ENCODE peak calls at places on chromosome 15, in four cellular contexts. Q, T, F and K are unnamed samples.

GRCh38 chr15:32927124-32927523 is 209.3 kb downstream of the GREM1 start:
- DNase-seq in F (no peak), T (no peak), Q (no peak), K (no peak)

GRCh38 chr15:77993374-77993911 is 84.1 kb downstream of the TBC1D2B start:
- DNase-seq in T (no peak), F (no peak), Q (no peak), K (no peak)

GRCh38 chr15:45138814-45139765 is 9.3 kb downstream of the DUOX1 start:
- DNase-seq in T (no peak), Q (no peak), F (no peak), K (no peak)

GRCh38 chr15:62797171-62797570 is 245.4 kb upstream of the TPM1 start:
- DNase-seq in T (no peak), F (no peak), Q (no peak), K (no peak)

GRCh38 chr15:92907229-92907628 is 7.1 kb downstream of the CHD2 start:
- DNase-seq in T (no peak), Q (no peak), F (no peak), K (no peak)

GRCh38 chr15:83166830-83167229 is 40.8 kb downstream of the HDGFL3 start:
- DNase-seq in T (no peak), Q (no peak), F (no peak), K (no peak)

GRCh38 chr15:84046064-84046637 is 189.4 kb upstream of the GOLGA6L4 start:
- DNase-seq in T (no peak), F (no peak), Q (no peak), K (no peak)

GRCh38 chr15:83838763-83839162 is 184.8 kb downstream of the ADAMTSL3 start:
- DNase-seq in T (no peak), Q (no peak), F (no peak), K (no peak)

GRCh38 chr15:51203797-51204196 is 109.1 kb upstream of the TNFAIP8L3 start:
- DNase-seq in F (no peak), Q (no peak), T (no peak), K (no peak)

GRCh38 chr15:100108346-100108745 is 233.4 kb downstream of the ADAMTS17 start:
- DNase-seq in T (no peak), F (no peak), Q (peak; percentile 9), K (no peak)

GRCh38 chr15:62391565-62392262 is 226.6 kb upstream of the C2CD4B start:
- DNase-seq in F (peak; percentile 6), Q (peak; percentile 58), T (peak; percentile 60), K (peak; percentile 14)

GRCh38 chr15:68348064-68348463 is 70.5 kb downstream of the FEM1B start:
- DNase-seq in Q (no peak), T (no peak), F (no peak), K (no peak)

GRCh38 chr15:40511093-40511471 is 40.3 kb downstream of the CHST14 start:
- DNase-seq in Q (no peak), T (peak; percentile 14), F (peak; percentile 2), K (no peak)

GRCh38 chr15:78461171-78461881 is 23.3 kb downstream of the IREB2 start:
- DNase-seq in Q (no peak), T (no peak), F (peak; percentile 8), K (no peak)

GRCh38 chr15:77329202-77329601 is 90.7 kb downstream of the PEAK1 start:
- DNase-seq in Q (no peak), T (no peak), F (no peak), K (no peak)

GRCh38 chr15:90037510-90037860 is 36.4 kb downstream of the ZNF710 start:
- DNase-seq in T (no peak), F (no peak), Q (no peak), K (no peak)

GRCh38 chr15:77421370-77421700 is 647 bp downstream of the HMG20A start:
- DNase-seq in Q (no peak), T (peak; percentile 26), F (no peak), K (no peak)

GRCh38 chr15:63998489-63998888 is 47.8 kb downstream of the DAPK2 start:
- DNase-seq in Q (no peak), T (no peak), F (no peak), K (no peak)

GRCh38 chr15:40047413-40048154 is 8.6 kb upstream of the SRP14 start:
- DNase-seq in F (peak; percentile 47), Q (no peak), T (peak; percentile 46), K (peak; percentile 28)

GRCh38 chr15:84772467-84772866 is 24.1 kb downstream of the ZNF592 start:
- DNase-seq in T (no peak), F (no peak), Q (no peak), K (no peak)

GRCh38 chr15:84747423-84748273 is 744 bp upstream of the ZNF592 start:
- DNase-seq in T (peak; percentile 78), F (peak; percentile 69), Q (peak; percentile 72), K (peak; percentile 65)

GRCh38 chr15:25402342-25402741 is 36.5 kb downstream of the UBE3A start:
- DNase-seq in T (no peak), Q (no peak), F (no peak), K (no peak)
- H3K9me3 ChIP-seq in T (no peaks in the 10 kb centered on the region), Q (no peaks in the 10 kb centered on the region), F (no peaks in the 10 kb centered on the region), K (no peaks in the 10 kb centered on the region)

GRCh38 chr15:25066708-25067107 is 111.9 kb downstream of the SNRPN start:
- DNase-seq in F (no peak), Q (no peak), T (no peak), K (no peak)

GRCh38 chr15:25070357-25070963 is 115.7 kb downstream of the SNRPN start:
- DNase-seq in Q (no peak), F (no peak), T (no peak), K (no peak)

GRCh38 chr15:25065876-25066275 is 111.1 kb downstream of the SNRPN start:
- DNase-seq in T (no peak), F (no peak), Q (no peak), K (no peak)

GRCh38 chr15:25067725-25068309 is 113.0 kb downstream of the SNRPN start:
- DNase-seq in F (no peak), Q (no peak), T (no peak), K (no peak)

GRCh38 chr15:25068696-25069095 is 113.9 kb downstream of the SNRPN start:
- DNase-seq in T (no peak), Q (no peak), F (no peak), K (no peak)
- H3K9me3 ChIP-seq in T (peaks cover 100% of the 10 kb centered on the region), Q (no peaks in the 10 kb centered on the region), F (peaks cover 100% of the 10 kb centered on the region), K (peaks cover 66% of the 10 kb centered on the region)

DNA sequence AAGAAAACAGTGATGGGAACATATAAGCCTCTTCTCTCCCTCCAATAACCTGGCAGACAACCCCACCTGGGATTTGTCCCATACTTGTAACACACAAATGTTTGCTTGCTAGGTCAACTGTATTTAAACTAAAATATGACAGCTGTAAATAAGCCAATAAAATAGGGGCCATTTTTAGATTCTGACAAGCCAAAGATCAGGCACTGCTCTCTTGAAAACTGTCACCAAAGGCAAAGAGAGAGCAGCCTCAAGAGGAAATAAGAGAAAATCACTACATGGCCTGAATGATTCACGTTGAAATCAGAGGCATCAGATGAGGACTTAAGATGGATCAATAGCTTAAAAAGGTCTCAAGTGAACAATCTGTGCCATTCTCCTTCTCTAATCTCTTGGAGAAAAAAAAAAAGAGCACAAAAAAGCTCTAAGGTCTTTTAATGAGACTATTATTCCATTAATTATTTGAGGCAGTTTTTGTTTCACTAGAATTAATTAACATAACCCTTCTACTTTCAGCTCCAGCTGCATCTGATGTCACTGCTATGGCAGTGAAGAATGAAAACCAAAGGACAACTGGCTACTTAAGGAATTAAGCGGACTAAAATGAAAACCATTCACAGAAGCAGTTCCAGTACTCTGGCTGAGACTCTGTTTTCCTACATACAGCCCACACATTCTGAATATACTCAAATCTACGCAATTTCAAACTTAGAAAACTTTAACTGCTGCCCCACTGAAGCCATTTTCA is 19.0 kb downstream of the MYO5A start:
- DNase-seq in Q (no peak), T (no peak), F (no peak), K (no peak)
- H3K9me3 ChIP-seq in Q (no peaks in the 10 kb centered on the region), T (no peaks in the 10 kb centered on the region), F (no peaks in the 10 kb centered on the region), K (no peaks in the 10 kb centered on the region)

GRCh38 chr15:87715252-87715651 is 541.3 kb downstream of the NTRK3 start:
- DNase-seq in T (no peak), F (no peak), Q (no peak), K (no peak)

GRCh38 chr15:87712211-87712610 is 544.3 kb downstream of the NTRK3 start:
- DNase-seq in F (no peak), T (no peak), Q (peak; percentile 41), K (no peak)

GRCh38 chr15:87716422-87716821 is 540.1 kb downstream of the NTRK3 start:
- DNase-seq in Q (no peak), F (no peak), T (no peak), K (no peak)

GRCh38 chr15:87711011-87711410 is 545.5 kb downstream of the NTRK3 start:
- DNase-seq in F (no peak), Q (no peak), T (no peak), K (no peak)

GRCh38 chr15:87713405-87713995 is 543.0 kb downstream of the NTRK3 start:
- DNase-seq in Q (no peak), T (no peak), F (no peak), K (no peak)
- H3K9me3 ChIP-seq in Q (no peaks in the 10 kb centered on the region), T (no peaks in the 10 kb centered on the region), F (no peaks in the 10 kb centered on the region), K (no peaks in the 10 kb centered on the region)

DNA sequence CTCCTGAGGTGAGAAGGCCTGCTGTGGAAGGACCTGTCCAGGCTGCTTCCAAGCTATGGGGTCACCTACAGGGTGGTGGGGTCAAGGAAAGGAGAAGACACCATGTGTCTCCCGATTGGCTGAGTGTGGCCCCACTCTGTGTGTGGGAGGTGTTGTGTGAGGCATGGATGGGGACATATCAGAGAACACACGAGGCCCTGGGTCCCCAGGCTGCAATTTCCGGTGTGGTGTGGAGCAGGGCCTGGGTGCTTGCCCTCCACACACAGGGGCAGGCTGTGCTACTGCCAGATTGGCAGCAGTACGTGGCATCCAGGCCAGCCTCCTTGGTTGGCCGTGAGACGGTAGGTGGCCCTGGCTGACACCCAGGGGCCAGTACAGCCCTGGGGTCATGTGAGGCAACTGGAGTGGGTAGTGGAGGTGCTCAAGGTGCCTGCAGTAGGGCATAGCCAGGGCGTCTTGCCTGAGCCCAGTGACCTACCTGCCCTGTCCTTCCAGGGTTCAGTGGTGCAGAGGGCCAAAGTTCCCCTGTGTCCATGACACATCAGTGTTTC is 233.8 kb downstream of the SNRPN start:
- DNase-seq in Q (no peak), T (no peak), F (no peak), K (no peak)
- H3K9me3 ChIP-seq in Q (no peaks in the 10 kb centered on the region), T (peaks cover 12% of the 10 kb centered on the region), F (peaks cover 8% of the 10 kb centered on the region), K (no peaks in the 10 kb centered on the region)

DNA sequence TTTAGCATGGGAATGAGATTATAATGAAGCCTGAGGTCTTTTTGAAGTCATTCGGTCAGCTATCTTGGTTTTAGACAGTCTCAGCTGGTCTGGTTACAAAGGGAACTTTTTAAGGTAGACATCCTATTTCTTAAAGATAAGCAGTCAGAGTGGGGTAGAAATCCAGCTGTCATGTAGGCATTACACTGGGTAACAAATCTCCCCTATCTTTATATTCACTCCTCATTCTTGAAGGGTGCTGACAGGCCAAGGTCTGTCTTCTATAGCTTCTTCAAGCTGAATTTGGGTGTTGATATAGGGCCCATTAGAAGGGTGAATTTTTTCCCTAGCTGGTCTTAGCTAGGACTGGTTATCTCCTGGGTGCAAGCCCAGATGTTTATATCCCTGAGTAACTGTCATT is 21.2 kb upstream of the NDN start:
- DNase-seq in Q (no peak), F (no peak), T (no peak), K (no peak)
- H3K9me3 ChIP-seq in Q (no peaks in the 10 kb centered on the region), F (no peaks in the 10 kb centered on the region), T (no peaks in the 10 kb centered on the region), K (no peaks in the 10 kb centered on the region)